ENCODE peak calls at places on chromosomes 13 and 19, in seven cellular contexts. Y is colonic mucosa, J is coronary artery, N is IMR-90, U is A549, I is thoracic aorta, B is brain microvascular endothelial cell. P is an unnamed sample.

GRCh38 chr13:102073251-102073650 is 328.6 kb downstream of the FGF14 start:
- DNase-seq in B (no peak), I (no peak), J (no peak), Y (no peak), N (no peak), U (no peak), P (peak)

GRCh38 chr13:62014299-62014698 is 598.6 kb upstream of the PCDH20 start:
- DNase-seq in U (peak), I (no peak), B (no peak), Y (no peak), J (no peak), N (peak), P (no peak)

GRCh38 chr19:43789029-43789428 is 8.3 kb upstream of the KCNN4 start:
- DNase-seq in Y (no peak), N (peak), U (peak), J (no peak), B (no peak), I (no peak), P (no peak)

GRCh38 chr13:77184455-77184854 is 142.4 kb downstream of the MYCBP2 start:
- DNase-seq in I (no peak), Y (no peak), B (no peak), U (no peak), N (no peak), J (no peak), P (no peak)

GRCh38 chr19:33390120-33390907 is 16.8 kb downstream of the CEBPG start:
- DNase-seq in Y (peak), N (no peak), I (no peak), U (no peak), B (no peak), J (no peak), P (no peak)

GRCh38 chr13:27065582-27065981 is 106.0 kb downstream of the USP12 start:
- DNase-seq in Y (no peak), U (no peak), J (no peak), B (no peak), I (no peak), N (no peak), P (no peak)

GRCh38 chr19:35501684-35502083 is 11.4 kb upstream of the KRTDAP start:
- DNase-seq in N (no peak), U (no peak), B (no peak), Y (no peak), J (no peak), I (no peak), P (no peak)

GRCh38 chr19:53132231-53132991 is at the start of gene ZNF415:
- DNase-seq in B (peak), Y (peak), N (peak), I (peak), U (no peak), J (peak), P (peak)

GRCh38 chr13:113176822-113177221 is 18.4 kb downstream of the PROZ start:
- DNase-seq in J (no peak), U (no peak), Y (no peak), I (no peak), N (no peak), B (no peak), P (no peak)

GRCh38 chr19:42361545-42361910 is 28.6 kb downstream of the CNFN start:
- DNase-seq in B (no peak), U (no peak), N (no peak), J (no peak), I (no peak), Y (no peak), P (no peak)

GRCh38 chr19:35013820-35014754 is 14.0 kb downstream of the GRAMD1A start:
- DNase-seq in I (no peak), J (peak), U (no peak), B (no peak), Y (no peak), N (no peak), P (no peak)

GRCh38 chr13:102295316-102296048 is 106.4 kb downstream of the FGF14 start:
- DNase-seq in U (no peak), Y (no peak), B (no peak), I (no peak), J (no peak), N (peak), P (no peak)

GRCh38 chr13:31773538-31773937 is 34.2 kb downstream of the RXFP2 start:
- DNase-seq in Y (no peak), N (peak), U (no peak), J (no peak), B (peak), I (no peak), P (no peak)

GRCh38 chr19:16456652-16457194 is 15.0 kb downstream of the EPS15L1 start:
- DNase-seq in I (no peak), N (no peak), B (no peak), U (no peak), J (no peak), Y (no peak), P (no peak)

GRCh38 chr19:47781590-47782318 is 3.3 kb downstream of the SELENOW start:
- DNase-seq in N (no peak), Y (peak), B (no peak), U (no peak), I (no peak), J (no peak), P (no peak)

GRCh38 chr19:33132425-33132824 is 511 bp downstream of the WDR88 start:
- DNase-seq in N (no peak), J (no peak), B (no peak), U (peak), Y (no peak), I (no peak), P (no peak)

GRCh38 chr19:51195316-51195586 is 29.6 kb upstream of the CD33 start:
- DNase-seq in I (no peak), Y (no peak), J (no peak), N (no peak), U (no peak), B (no peak), P (no peak)

GRCh38 chr13:95023405-95023804 is 277.8 kb downstream of the ABCC4 start:
- DNase-seq in J (no peak), I (no peak), N (peak), B (no peak), U (no peak), Y (no peak), P (no peak)

GRCh38 chr19:45608948-45609347 is 6.9 kb upstream of the GPR4 start:
- DNase-seq in I (no peak), B (no peak), N (no peak), U (no peak), J (no peak), Y (no peak), P (no peak)

GRCh38 chr19:3243851-3244700 is 19.6 kb downstream of the CELF5 start:
- DNase-seq in I (no peak), N (peak), Y (peak), B (peak), U (peak), J (no peak), P (no peak)

GRCh38 chr19:35845215-35846037 is 6.9 kb downstream of the NPHS1 start:
- DNase-seq in J (no peak), U (peak), Y (peak), I (no peak), B (no peak), N (no peak), P (no peak)

GRCh38 chr13:31096624-31097302 is 64.9 kb downstream of the HSPH1 start:
- DNase-seq in I (no peak), B (no peak), J (no peak), U (no peak), Y (peak), N (no peak), P (no peak)

GRCh38 chr13:97249797-97250495 is 27.8 kb downstream of the MBNL2 start:
- DNase-seq in B (no peak), I (no peak), N (no peak), U (no peak), J (no peak), Y (no peak), P (no peak)
- H3K4me3 ChIP-seq in B (no peak), I (peak), N (peak), U (no peak), J (peak), Y (no peak), P (no peak)

GRCh38 chr13:46602531-46602930 is 49.6 kb downstream of the LRCH1 start:
- DNase-seq in I (no peak), J (no peak), B (no peak), Y (no peak), N (no peak), U (no peak), P (no peak)

GRCh38 chr13:46605089-46605488 is 52.1 kb downstream of the LRCH1 start:
- DNase-seq in I (no peak), J (no peak), U (no peak), B (no peak), N (no peak), Y (no peak), P (no peak)

GRCh38 chr13:46604226-46604968 is 51.4 kb downstream of the LRCH1 start:
- DNase-seq in B (no peak), I (no peak), U (no peak), Y (no peak), N (no peak), J (no peak), P (no peak)

GRCh38 chr13:46600943-46601311 is 48.0 kb downstream of the LRCH1 start:
- DNase-seq in J (no peak), Y (no peak), N (no peak), I (no peak), B (no peak), U (no peak), P (no peak)

DNA sequence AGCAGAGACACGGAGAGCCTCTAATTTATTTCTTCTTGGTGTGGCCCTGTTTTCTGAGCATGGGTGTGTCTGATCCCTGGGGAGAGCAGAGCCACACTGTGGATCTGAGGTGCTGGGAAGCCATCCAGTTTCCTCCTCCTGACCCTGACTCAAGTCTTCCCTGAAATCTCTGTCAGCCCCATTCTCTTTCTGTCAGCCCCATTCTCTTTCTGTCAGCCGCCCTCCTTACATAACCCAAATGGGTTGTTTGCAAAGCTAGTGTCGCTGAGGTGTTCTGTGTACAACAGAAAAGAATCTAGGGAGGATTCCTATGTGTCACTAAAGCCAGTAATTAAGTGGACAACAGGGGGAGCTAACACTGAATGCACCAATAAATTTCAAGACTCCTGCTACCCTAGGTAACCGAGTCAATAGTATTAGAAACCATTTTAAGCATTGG is 50.2 kb downstream of the LRCH1 start:
- DNase-seq in J (no peak), B (no peak), I (no peak), Y (peak), N (no peak), U (peak), P (no peak)
- TF ChIP-seq CTCF in J (no peak), B (peak), I (no peak), Y (no peak), N (peak), U (peak), P (peak)

DNA sequence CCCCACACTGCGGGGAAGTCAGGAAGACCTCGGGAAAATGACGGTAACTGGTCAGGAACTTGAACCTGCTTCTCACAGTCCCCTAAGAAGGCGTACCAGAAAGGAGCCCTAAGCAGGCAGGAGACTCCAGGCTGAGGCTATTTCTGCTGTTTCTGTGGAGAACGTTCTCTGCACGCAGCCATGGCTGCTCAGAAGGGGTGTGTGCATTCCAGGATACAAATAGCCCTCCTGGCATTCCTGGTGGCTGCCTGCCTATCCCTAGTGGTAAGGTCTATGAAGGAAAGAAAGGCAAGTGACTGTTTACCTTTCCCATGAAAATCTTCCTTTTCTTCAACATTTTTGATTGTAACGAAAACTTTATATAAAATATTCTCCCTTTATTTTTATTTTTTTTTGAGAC is 2.5 kb downstream of the SGCG start:
- DNase-seq in Y (no peak), B (no peak), I (no peak), N (no peak), U (no peak), J (no peak), P (no peak)
- H3K4me3 ChIP-seq in Y (no peak), B (no peak), I (no peak), N (no peak), U (no peak), J (no peak), P (no peak)

DNA sequence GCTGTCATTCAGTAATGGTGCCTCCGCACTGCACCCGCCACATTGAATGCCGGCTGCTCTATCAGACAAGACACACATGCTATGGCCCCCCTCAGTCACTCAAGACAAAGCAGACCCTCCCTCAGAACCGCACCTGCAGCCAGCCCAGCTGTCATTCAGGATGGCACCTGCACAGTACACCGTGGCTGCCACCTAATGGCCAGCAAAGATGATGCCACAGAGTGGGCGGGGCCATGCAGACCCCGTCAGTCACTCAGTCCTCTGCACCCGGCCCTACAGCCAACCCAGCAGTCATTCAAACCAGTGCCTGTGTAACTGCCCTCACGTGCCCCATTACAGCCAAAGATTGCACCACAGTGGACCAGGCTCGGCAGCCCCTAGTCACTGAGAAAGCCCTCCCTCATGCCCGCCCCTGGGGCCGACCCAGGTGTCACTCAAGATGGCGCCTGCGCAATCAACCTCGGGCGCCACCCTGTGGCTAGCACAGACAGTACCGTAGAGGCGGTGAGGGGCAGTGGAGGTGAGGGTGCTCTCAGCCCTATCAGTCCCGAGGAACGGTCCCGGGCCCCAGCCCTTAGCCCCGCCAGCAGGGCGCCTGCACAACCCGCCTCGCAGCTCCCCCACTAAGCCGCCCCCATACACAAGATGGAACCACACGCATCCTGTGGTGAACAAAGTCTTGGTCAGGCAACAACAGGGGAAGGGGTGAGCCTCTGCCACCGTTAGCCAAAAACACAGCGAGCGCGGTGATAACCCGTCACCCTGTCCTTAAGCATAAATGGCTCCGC is 2.4 kb downstream of the PEG3 start:
- DNase-seq in J (peak), I (peak), N (no peak), U (no peak), Y (peak), B (peak), P (peak)
- TF ChIP-seq CTCF in J (no peak), I (peak), N (no peak), U (no peak), Y (no peak), B (no peak), P (peak)

GRCh38 chr13:49308977-49309408 is 61.3 kb downstream of the CDADC1 start:
- DNase-seq in J (no peak), B (peak), U (no peak), N (peak), I (no peak), Y (no peak), P (no peak)

GRCh38 chr13:49314344-49314882 is 66.7 kb downstream of the CDADC1 start:
- DNase-seq in J (no peak), N (peak), U (no peak), B (no peak), Y (no peak), I (no peak), P (no peak)

GRCh38 chr13:49315036-49315565 is 67.4 kb downstream of the CDADC1 start:
- DNase-seq in J (no peak), B (no peak), Y (no peak), I (no peak), U (no peak), N (peak), P (no peak)

GRCh38 chr13:49310251-49310650 is 62.5 kb downstream of the CDADC1 start:
- DNase-seq in J (no peak), N (no peak), I (no peak), Y (no peak), B (no peak), U (no peak), P (no peak)

DNA sequence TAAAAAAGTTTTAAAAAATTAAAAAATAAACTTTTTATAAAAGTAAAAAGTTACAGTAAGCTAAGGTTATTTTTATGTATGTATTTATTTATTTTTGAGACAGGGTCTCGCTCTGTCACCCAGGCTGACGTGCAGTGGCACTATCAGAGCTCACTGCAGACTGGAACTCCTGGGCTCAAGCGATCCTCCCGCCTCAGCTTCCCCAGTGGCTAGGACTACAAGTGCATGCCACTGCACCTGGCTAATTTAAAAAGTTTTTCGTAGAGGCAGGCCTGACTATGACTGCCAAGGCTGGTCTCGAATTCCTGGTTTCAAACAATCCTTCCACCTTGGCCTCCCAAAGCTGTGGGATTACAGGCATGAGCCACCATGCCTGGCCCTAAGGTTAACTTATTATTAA is 64.1 kb downstream of the CDADC1 start:
- DNase-seq in Y (no peak), B (no peak), N (no peak), I (no peak), U (no peak), J (no peak), P (no peak)
- H3K4me3 ChIP-seq in Y (no peak), B (no peak), N (no peak), I (no peak), U (no peak), J (no peak), P (no peak)

DNA sequence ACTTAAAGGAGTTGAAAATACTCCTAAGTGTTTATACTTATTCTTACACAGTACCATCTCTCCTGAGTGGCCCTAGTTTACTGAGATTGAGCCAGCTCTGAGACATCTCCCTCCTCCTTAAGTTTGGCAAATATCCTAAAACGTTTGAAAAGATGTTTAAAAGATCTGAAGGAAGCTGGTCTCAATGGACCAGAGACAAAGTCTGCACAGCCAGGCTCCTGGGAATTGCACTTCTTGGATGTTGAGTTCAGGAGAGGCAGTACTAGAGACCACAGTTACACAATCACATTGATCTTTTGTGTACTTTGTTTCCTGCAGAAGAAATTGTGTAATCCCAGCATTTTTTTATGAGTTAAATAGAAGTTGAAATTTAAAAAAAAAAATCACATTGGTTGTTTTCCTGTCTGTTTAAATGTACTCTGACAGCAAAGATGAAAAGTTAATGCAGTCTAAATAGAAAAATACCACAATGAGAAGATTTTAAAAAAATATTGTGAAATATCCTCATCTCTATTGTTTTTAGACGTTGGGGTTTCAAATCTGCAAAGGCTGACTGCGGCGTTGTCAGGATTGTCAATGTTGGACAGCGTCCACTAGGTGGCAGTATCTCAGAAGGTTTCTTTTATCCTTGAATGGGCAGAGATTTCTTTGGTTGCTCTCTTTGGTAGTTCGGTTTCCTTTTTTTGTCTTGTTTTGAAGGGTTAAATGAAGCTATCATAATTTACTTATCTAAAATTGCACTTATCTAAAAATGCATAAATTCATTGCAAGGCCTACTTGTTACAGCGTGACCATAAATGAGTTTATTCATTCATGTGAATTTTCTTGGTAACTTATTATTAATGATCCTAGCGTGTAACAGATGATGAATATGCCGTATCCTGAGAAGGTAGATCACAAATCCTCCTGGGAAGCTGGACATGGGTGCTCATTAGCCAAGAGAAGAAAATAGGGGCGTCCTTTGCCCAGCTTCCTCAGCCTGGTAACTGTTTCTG is 20.9 kb downstream of the TNFSF11 start:
- DNase-seq in Y (peak), N (peak), B (peak), J (no peak), I (no peak), U (peak), P (peak)
- TF ChIP-seq CTCF in Y (peak), N (peak), B (peak), J (peak), I (peak), U (peak), P (peak)

GRCh38 chr19:18010149-18010548 is 2.2 kb downstream of the ARRDC2 start:
- DNase-seq in U (no peak), J (no peak), Y (no peak), B (no peak), I (no peak), N (no peak), P (no peak)

GRCh38 chr19:18017275-18018083 is 9.5 kb downstream of the ARRDC2 start:
- DNase-seq in I (no peak), Y (no peak), U (no peak), N (no peak), J (no peak), B (no peak), P (no peak)

GRCh38 chr19:18014197-18014596 is 6.2 kb downstream of the ARRDC2 start:
- DNase-seq in I (no peak), N (no peak), J (peak), B (no peak), U (no peak), Y (no peak), P (no peak)

GRCh38 chr19:18013210-18013609 is 5.2 kb downstream of the ARRDC2 start:
- DNase-seq in J (no peak), B (no peak), Y (no peak), I (no peak), N (no peak), U (no peak), P (no peak)

GRCh38 chr19:18013621-18014111 is 5.7 kb downstream of the ARRDC2 start:
- DNase-seq in Y (no peak), J (no peak), I (no peak), N (no peak), U (no peak), B (no peak), P (no peak)
- H3K4me3 ChIP-seq in Y (no peak), J (no peak), I (peak), N (no peak), U (no peak), B (no peak), P (no peak)